ENCODE peak calls at places on chromosomes 12 and 14, in seven cellular contexts. One of them, this sample, is unnamed.

GRCh38 chr14:63727231-63727735 is 582 bp downstream of the SGPP1 start:
- DNase-seq in foreskin fibroblast: peak
- DNase-seq in cardiac fibroblast: peak
- DNase-seq in fibroblast of mammary gland: peak
- DNase-seq in lower leg skin: peak
- DNase-seq in IMR-90: peak
- DNase-seq in ovary: peak
- DNase-seq in this sample: peak

GRCh38 chr12:126899926-126900792 is 1366.8 kb upstream of the TMEM132C start:
- DNase-seq in foreskin fibroblast: no peak
- DNase-seq in IMR-90: no peak
- DNase-seq in fibroblast of mammary gland: no peak
- DNase-seq in cardiac fibroblast: no peak
- DNase-seq in ovary: no peak
- DNase-seq in lower leg skin: no peak
- DNase-seq in this sample: no peak

GRCh38 chr12:55699471-55700055 is 8.1 kb downstream of the ITGA7 start:
- DNase-seq in cardiac fibroblast: no peak
- DNase-seq in foreskin fibroblast: no peak
- DNase-seq in IMR-90: no peak
- DNase-seq in fibroblast of mammary gland: no peak
- DNase-seq in lower leg skin: peak
- DNase-seq in ovary: peak
- DNase-seq in this sample: no peak

GRCh38 chr14:90140956-90141316 is 79.1 kb downstream of the KCNK13 start:
- DNase-seq in fibroblast of mammary gland: peak
- DNase-seq in lower leg skin: no peak
- DNase-seq in foreskin fibroblast: peak
- DNase-seq in IMR-90: peak
- DNase-seq in ovary: no peak
- DNase-seq in cardiac fibroblast: peak
- DNase-seq in this sample: no peak

GRCh38 chr12:30748150-30748549 is 6.6 kb downstream of the CAPRIN2 start:
- DNase-seq in lower leg skin: no peak
- DNase-seq in fibroblast of mammary gland: no peak
- DNase-seq in ovary: no peak
- DNase-seq in IMR-90: no peak
- DNase-seq in foreskin fibroblast: no peak
- DNase-seq in cardiac fibroblast: peak
- DNase-seq in this sample: no peak

GRCh38 chr12:76144253-76144564 is 59.7 kb upstream of the NAP1L1 start:
- DNase-seq in IMR-90: peak
- DNase-seq in foreskin fibroblast: peak
- DNase-seq in fibroblast of mammary gland: peak
- DNase-seq in ovary: no peak
- DNase-seq in lower leg skin: no peak
- DNase-seq in cardiac fibroblast: peak
- DNase-seq in this sample: no peak

GRCh38 chr14:20855652-20856291 is 35.4 kb upstream of the RNASE3 start:
- DNase-seq in foreskin fibroblast: peak
- DNase-seq in ovary: no peak
- DNase-seq in fibroblast of mammary gland: peak
- DNase-seq in cardiac fibroblast: peak
- DNase-seq in IMR-90: peak
- DNase-seq in lower leg skin: no peak
- DNase-seq in this sample: no peak

GRCh38 chr14:55513491-55513890 is 66.5 kb upstream of the KTN1 start:
- DNase-seq in IMR-90: no peak
- DNase-seq in ovary: no peak
- DNase-seq in cardiac fibroblast: no peak
- DNase-seq in foreskin fibroblast: no peak
- DNase-seq in lower leg skin: no peak
- DNase-seq in fibroblast of mammary gland: no peak
- DNase-seq in this sample: no peak

GRCh38 chr14:93984987-93985410 is 8.6 kb upstream of the ASB2 start:
- DNase-seq in cardiac fibroblast: peak
- DNase-seq in IMR-90: peak
- DNase-seq in lower leg skin: no peak
- DNase-seq in fibroblast of mammary gland: peak
- DNase-seq in ovary: no peak
- DNase-seq in foreskin fibroblast: peak
- DNase-seq in this sample: peak

GRCh38 chr14:106268013-106268727 is 741.8 kb downstream of the TMEM121 start:
- DNase-seq in cardiac fibroblast: no peak
- DNase-seq in ovary: no peak
- DNase-seq in lower leg skin: no peak
- DNase-seq in fibroblast of mammary gland: no peak
- DNase-seq in foreskin fibroblast: no peak
- DNase-seq in IMR-90: no peak
- DNase-seq in this sample: no peak

GRCh38 chr12:46517579-46517962 is 145.0 kb upstream of the SLC38A2 start:
- DNase-seq in lower leg skin: no peak
- DNase-seq in ovary: no peak
- DNase-seq in foreskin fibroblast: no peak
- DNase-seq in IMR-90: no peak
- DNase-seq in fibroblast of mammary gland: no peak
- DNase-seq in cardiac fibroblast: no peak
- DNase-seq in this sample: no peak

GRCh38 chr14:70919774-70920173 is 12.5 kb downstream of the PCNX1 start:
- DNase-seq in IMR-90: peak
- DNase-seq in cardiac fibroblast: peak
- DNase-seq in foreskin fibroblast: peak
- DNase-seq in ovary: no peak
- DNase-seq in fibroblast of mammary gland: peak
- DNase-seq in lower leg skin: no peak
- DNase-seq in this sample: no peak

GRCh38 chr12:11797993-11798720 is 148.7 kb downstream of the ETV6 start:
- DNase-seq in fibroblast of mammary gland: no peak
- DNase-seq in IMR-90: no peak
- DNase-seq in lower leg skin: no peak
- DNase-seq in ovary: no peak
- DNase-seq in cardiac fibroblast: no peak
- DNase-seq in foreskin fibroblast: no peak
- DNase-seq in this sample: no peak

GRCh38 chr14:64992328-64992885 is 5.7 kb downstream of the FNTB start:
- DNase-seq in cardiac fibroblast: no peak
- DNase-seq in foreskin fibroblast: no peak
- DNase-seq in lower leg skin: peak
- DNase-seq in IMR-90: no peak
- DNase-seq in ovary: peak
- DNase-seq in fibroblast of mammary gland: no peak
- DNase-seq in this sample: no peak

GRCh38 chr12:118145113-118145797 is 9.3 kb downstream of the PEBP1 start:
- DNase-seq in lower leg skin: no peak
- DNase-seq in cardiac fibroblast: no peak
- DNase-seq in IMR-90: no peak
- DNase-seq in foreskin fibroblast: no peak
- DNase-seq in fibroblast of mammary gland: no peak
- DNase-seq in ovary: no peak
- DNase-seq in this sample: no peak

GRCh38 chr14:100165376-100165775 is 5.9 kb upstream of the DEGS2 start:
- DNase-seq in foreskin fibroblast: peak
- DNase-seq in fibroblast of mammary gland: no peak
- DNase-seq in IMR-90: no peak
- DNase-seq in ovary: no peak
- DNase-seq in cardiac fibroblast: no peak
- DNase-seq in lower leg skin: no peak
- DNase-seq in this sample: no peak
- TF ChIP-seq CTCF in foreskin fibroblast: no peak
- TF ChIP-seq CTCF in fibroblast of mammary gland: no peak
- TF ChIP-seq CTCF in IMR-90: no peak
- TF ChIP-seq CTCF in ovary: no peak
- TF ChIP-seq CTCF in cardiac fibroblast: no peak
- TF ChIP-seq CTCF in lower leg skin: no peak
- TF ChIP-seq CTCF in this sample: no peak

GRCh38 chr14:52103416-52103815 is 34.6 kb upstream of the NID2 start:
- DNase-seq in fibroblast of mammary gland: no peak
- DNase-seq in IMR-90: no peak
- DNase-seq in foreskin fibroblast: no peak
- DNase-seq in ovary: no peak
- DNase-seq in cardiac fibroblast: no peak
- DNase-seq in lower leg skin: no peak
- DNase-seq in this sample: no peak
- TF ChIP-seq CTCF in fibroblast of mammary gland: no peak
- TF ChIP-seq CTCF in IMR-90: no peak
- TF ChIP-seq CTCF in foreskin fibroblast: no peak
- TF ChIP-seq CTCF in ovary: no peak
- TF ChIP-seq CTCF in cardiac fibroblast: no peak
- TF ChIP-seq CTCF in lower leg skin: no peak
- TF ChIP-seq CTCF in this sample: no peak

GRCh38 chr14:102594514-102595175 is 2.2 kb downstream of the RCOR1 start:
- DNase-seq in foreskin fibroblast: peak
- DNase-seq in cardiac fibroblast: peak
- DNase-seq in fibroblast of mammary gland: peak
- DNase-seq in ovary: peak
- DNase-seq in IMR-90: peak
- DNase-seq in lower leg skin: peak
- DNase-seq in this sample: peak

GRCh38 chr14:102591944-102592772 is at the start of gene RCOR1:
- DNase-seq in ovary: peak
- DNase-seq in cardiac fibroblast: peak
- DNase-seq in fibroblast of mammary gland: peak
- DNase-seq in foreskin fibroblast: peak
- DNase-seq in IMR-90: peak
- DNase-seq in lower leg skin: peak
- DNase-seq in this sample: peak

GRCh38 chr14:102592969-102593840 is 756 bp downstream of the RCOR1 start:
- DNase-seq in fibroblast of mammary gland: peak
- DNase-seq in ovary: peak
- DNase-seq in IMR-90: peak
- DNase-seq in lower leg skin: peak
- DNase-seq in cardiac fibroblast: peak
- DNase-seq in foreskin fibroblast: peak
- DNase-seq in this sample: peak

GRCh38 chr14:102591372-102591943 is 991 bp upstream of the RCOR1 start:
- DNase-seq in foreskin fibroblast: peak
- DNase-seq in lower leg skin: peak
- DNase-seq in ovary: peak
- DNase-seq in IMR-90: peak
- DNase-seq in fibroblast of mammary gland: peak
- DNase-seq in cardiac fibroblast: peak
- DNase-seq in this sample: peak

DNA sequence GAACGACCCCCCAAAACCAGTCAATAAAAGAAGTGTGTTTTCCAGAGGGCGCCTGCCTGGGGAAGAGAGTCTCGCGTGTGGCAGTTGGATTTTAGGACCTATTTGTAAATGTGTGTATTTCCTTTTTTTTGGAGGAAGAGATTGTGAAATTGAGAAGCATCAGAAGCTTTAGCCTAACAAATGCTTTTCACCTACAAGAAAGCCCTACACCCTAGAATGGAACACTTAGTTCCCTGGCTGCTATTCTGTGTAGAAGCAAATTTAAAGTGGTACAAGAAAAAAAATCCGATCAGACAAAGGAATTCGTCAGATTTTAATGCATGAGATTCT is 1.4 kb downstream of the RCOR1 start:
- DNase-seq in IMR-90: no peak
- DNase-seq in lower leg skin: no peak
- DNase-seq in foreskin fibroblast: no peak
- DNase-seq in fibroblast of mammary gland: no peak
- DNase-seq in cardiac fibroblast: no peak
- DNase-seq in ovary: no peak
- DNase-seq in this sample: no peak
- TF ChIP-seq CTCF in IMR-90: no peak
- TF ChIP-seq CTCF in lower leg skin: no peak
- TF ChIP-seq CTCF in foreskin fibroblast: no peak
- TF ChIP-seq CTCF in fibroblast of mammary gland: no peak
- TF ChIP-seq CTCF in cardiac fibroblast: no peak
- TF ChIP-seq CTCF in ovary: no peak
- TF ChIP-seq CTCF in this sample: no peak

GRCh38 chr12:92431146-92431545 is 271.6 kb upstream of the PLEKHG7 start:
- DNase-seq in ovary: no peak
- DNase-seq in lower leg skin: no peak
- DNase-seq in fibroblast of mammary gland: no peak
- DNase-seq in cardiac fibroblast: no peak
- DNase-seq in IMR-90: no peak
- DNase-seq in foreskin fibroblast: no peak
- DNase-seq in this sample: no peak
- TF ChIP-seq CTCF in ovary: no peak
- TF ChIP-seq CTCF in lower leg skin: no peak
- TF ChIP-seq CTCF in fibroblast of mammary gland: no peak
- TF ChIP-seq CTCF in cardiac fibroblast: no peak
- TF ChIP-seq CTCF in IMR-90: no peak
- TF ChIP-seq CTCF in foreskin fibroblast: no peak
- TF ChIP-seq CTCF in this sample: no peak

GRCh38 chr12:103783744-103784664 is 57.0 kb downstream of the NT5DC3 start:
- DNase-seq in ovary: no peak
- DNase-seq in foreskin fibroblast: no peak
- DNase-seq in IMR-90: no peak
- DNase-seq in fibroblast of mammary gland: no peak
- DNase-seq in cardiac fibroblast: no peak
- DNase-seq in lower leg skin: no peak
- DNase-seq in this sample: no peak
- TF ChIP-seq CTCF in ovary: no peak
- TF ChIP-seq CTCF in foreskin fibroblast: no peak
- TF ChIP-seq CTCF in IMR-90: no peak
- TF ChIP-seq CTCF in fibroblast of mammary gland: no peak
- TF ChIP-seq CTCF in cardiac fibroblast: no peak
- TF ChIP-seq CTCF in lower leg skin: no peak
- TF ChIP-seq CTCF in this sample: no peak

This sample was measured in glutamatergic neuron.